ENCODE peak calls at places on chromosomes 16 and 17, in eight cellular contexts. One of them, this sample, is unnamed.

GRCh38 chr16:14015017-14015416 is 56.1 kb upstream of the MRTFB start:
- DNase-seq in transverse colon: no peak
- DNase-seq in activated CD4-positive, alpha-beta T cell treated with anti-CD3 and anti-CD28 coated beads, Interleukin-2, amount 50 U/mL, for 1 hour: no peak
- DNase-seq in kidney tubule cell: peak; percentile 37
- DNase-seq in effector memory CD4-positive, alpha-beta T cell: no peak
- DNase-seq in stimulated activated CD8-positive, alpha-beta memory T cell treated with anti-CD3 and anti-CD28 coated beads, Interleukin-15, amount 100 ng/mL, for 4 hours: no peak
- DNase-seq in mucosa of gallbladder: no peak
- DNase-seq in stomach: no peak
- DNase-seq in this sample: no peak

GRCh38 chr17:44314869-44315661 is 6.7 kb downstream of the RUNDC3A start:
- DNase-seq in transverse colon: peak; percentile 25
- DNase-seq in activated CD4-positive, alpha-beta T cell treated with anti-CD3 and anti-CD28 coated beads, Interleukin-2, amount 50 U/mL, for 1 hour: peak; percentile 25
- DNase-seq in kidney tubule cell: peak; percentile 71
- DNase-seq in effector memory CD4-positive, alpha-beta T cell: peak; percentile 14
- DNase-seq in stimulated activated CD8-positive, alpha-beta memory T cell treated with anti-CD3 and anti-CD28 coated beads, Interleukin-15, amount 100 ng/mL, for 4 hours: no peak
- DNase-seq in mucosa of gallbladder: no peak
- DNase-seq in stomach: peak; percentile 40
- DNase-seq in this sample: no peak

GRCh38 chr17:77521076-77521475 is 380.3 kb downstream of the SEC14L1 start:
- DNase-seq in transverse colon: no peak
- DNase-seq in activated CD4-positive, alpha-beta T cell treated with anti-CD3 and anti-CD28 coated beads, Interleukin-2, amount 50 U/mL, for 1 hour: no peak
- DNase-seq in kidney tubule cell: no peak
- DNase-seq in effector memory CD4-positive, alpha-beta T cell: no peak
- DNase-seq in stimulated activated CD8-positive, alpha-beta memory T cell treated with anti-CD3 and anti-CD28 coated beads, Interleukin-15, amount 100 ng/mL, for 4 hours: no peak
- DNase-seq in mucosa of gallbladder: no peak
- DNase-seq in stomach: no peak
- DNase-seq in this sample: no peak

GRCh38 chr17:42337442-42337841 is 49.1 kb downstream of the STAT5A start:
- DNase-seq in transverse colon: peak; percentile 38
- DNase-seq in activated CD4-positive, alpha-beta T cell treated with anti-CD3 and anti-CD28 coated beads, Interleukin-2, amount 50 U/mL, for 1 hour: peak; percentile 70
- DNase-seq in kidney tubule cell: no peak
- DNase-seq in effector memory CD4-positive, alpha-beta T cell: peak; percentile 37
- DNase-seq in stimulated activated CD8-positive, alpha-beta memory T cell treated with anti-CD3 and anti-CD28 coated beads, Interleukin-15, amount 100 ng/mL, for 4 hours: peak; percentile 34
- DNase-seq in mucosa of gallbladder: no peak
- DNase-seq in stomach: no peak
- DNase-seq in this sample: no peak

GRCh38 chr17:60142872-60143499 is 6.8 kb upstream of the CA4 start:
- DNase-seq in transverse colon: peak; percentile 91
- DNase-seq in activated CD4-positive, alpha-beta T cell treated with anti-CD3 and anti-CD28 coated beads, Interleukin-2, amount 50 U/mL, for 1 hour: peak; percentile 74
- DNase-seq in kidney tubule cell: peak; percentile 86
- DNase-seq in effector memory CD4-positive, alpha-beta T cell: peak; percentile 53
- DNase-seq in stimulated activated CD8-positive, alpha-beta memory T cell treated with anti-CD3 and anti-CD28 coated beads, Interleukin-15, amount 100 ng/mL, for 4 hours: peak; percentile 50
- DNase-seq in mucosa of gallbladder: peak; percentile 90
- DNase-seq in stomach: peak; percentile 93
- DNase-seq in this sample: no peak

GRCh38 chr16:79599256-79599836 is 1.2 kb downstream of the MAF start:
- DNase-seq in transverse colon: no peak
- DNase-seq in activated CD4-positive, alpha-beta T cell treated with anti-CD3 and anti-CD28 coated beads, Interleukin-2, amount 50 U/mL, for 1 hour: peak; percentile 8
- DNase-seq in kidney tubule cell: no peak
- DNase-seq in effector memory CD4-positive, alpha-beta T cell: no peak
- DNase-seq in stimulated activated CD8-positive, alpha-beta memory T cell treated with anti-CD3 and anti-CD28 coated beads, Interleukin-15, amount 100 ng/mL, for 4 hours: no peak
- DNase-seq in mucosa of gallbladder: no peak
- DNase-seq in stomach: no peak
- DNase-seq in this sample: no peak

GRCh38 chr16:22232277-22233049 is 26.4 kb downstream of the EEF2K start:
- DNase-seq in transverse colon: peak; percentile 94
- DNase-seq in activated CD4-positive, alpha-beta T cell treated with anti-CD3 and anti-CD28 coated beads, Interleukin-2, amount 50 U/mL, for 1 hour: no peak
- DNase-seq in kidney tubule cell: peak; percentile 87
- DNase-seq in effector memory CD4-positive, alpha-beta T cell: no peak
- DNase-seq in stimulated activated CD8-positive, alpha-beta memory T cell treated with anti-CD3 and anti-CD28 coated beads, Interleukin-15, amount 100 ng/mL, for 4 hours: no peak
- DNase-seq in mucosa of gallbladder: peak; percentile 83
- DNase-seq in stomach: peak; percentile 90
- DNase-seq in this sample: no peak

GRCh38 chr17:82384730-82385429 is 13.3 kb downstream of the UTS2R start:
- DNase-seq in transverse colon: peak; percentile 50
- DNase-seq in activated CD4-positive, alpha-beta T cell treated with anti-CD3 and anti-CD28 coated beads, Interleukin-2, amount 50 U/mL, for 1 hour: no peak
- DNase-seq in kidney tubule cell: peak; percentile 85
- DNase-seq in effector memory CD4-positive, alpha-beta T cell: no peak
- DNase-seq in stimulated activated CD8-positive, alpha-beta memory T cell treated with anti-CD3 and anti-CD28 coated beads, Interleukin-15, amount 100 ng/mL, for 4 hours: no peak
- DNase-seq in mucosa of gallbladder: peak; percentile 53
- DNase-seq in stomach: peak; percentile 85
- DNase-seq in this sample: no peak

GRCh38 chr17:47423406-47424295 is 99.9 kb downstream of the EFCAB13 start:
- DNase-seq in transverse colon: peak; percentile 58
- DNase-seq in activated CD4-positive, alpha-beta T cell treated with anti-CD3 and anti-CD28 coated beads, Interleukin-2, amount 50 U/mL, for 1 hour: no peak
- DNase-seq in kidney tubule cell: peak; percentile 22
- DNase-seq in effector memory CD4-positive, alpha-beta T cell: no peak
- DNase-seq in stimulated activated CD8-positive, alpha-beta memory T cell treated with anti-CD3 and anti-CD28 coated beads, Interleukin-15, amount 100 ng/mL, for 4 hours: no peak
- DNase-seq in mucosa of gallbladder: peak; percentile 29
- DNase-seq in stomach: peak; percentile 71
- DNase-seq in this sample: no peak

GRCh38 chr16:65116818-65117430 is 4.9 kb downstream of the CDH11 start:
- DNase-seq in transverse colon: no peak
- DNase-seq in activated CD4-positive, alpha-beta T cell treated with anti-CD3 and anti-CD28 coated beads, Interleukin-2, amount 50 U/mL, for 1 hour: no peak
- DNase-seq in kidney tubule cell: no peak
- DNase-seq in effector memory CD4-positive, alpha-beta T cell: no peak
- DNase-seq in stimulated activated CD8-positive, alpha-beta memory T cell treated with anti-CD3 and anti-CD28 coated beads, Interleukin-15, amount 100 ng/mL, for 4 hours: no peak
- DNase-seq in mucosa of gallbladder: no peak
- DNase-seq in stomach: no peak
- DNase-seq in this sample: no peak

GRCh38 chr17:51641999-51642398 is 381.7 kb downstream of the UTP18 start:
- DNase-seq in transverse colon: no peak
- DNase-seq in activated CD4-positive, alpha-beta T cell treated with anti-CD3 and anti-CD28 coated beads, Interleukin-2, amount 50 U/mL, for 1 hour: no peak
- DNase-seq in kidney tubule cell: no peak
- DNase-seq in effector memory CD4-positive, alpha-beta T cell: no peak
- DNase-seq in stimulated activated CD8-positive, alpha-beta memory T cell treated with anti-CD3 and anti-CD28 coated beads, Interleukin-15, amount 100 ng/mL, for 4 hours: no peak
- DNase-seq in mucosa of gallbladder: no peak
- DNase-seq in stomach: no peak
- DNase-seq in this sample: no peak

GRCh38 chr16:87661561-87661960 is 59.3 kb downstream of the JPH3 start:
- DNase-seq in transverse colon: peak; percentile 18
- DNase-seq in activated CD4-positive, alpha-beta T cell treated with anti-CD3 and anti-CD28 coated beads, Interleukin-2, amount 50 U/mL, for 1 hour: peak; percentile 7
- DNase-seq in kidney tubule cell: peak; percentile 35
- DNase-seq in effector memory CD4-positive, alpha-beta T cell: no peak
- DNase-seq in stimulated activated CD8-positive, alpha-beta memory T cell treated with anti-CD3 and anti-CD28 coated beads, Interleukin-15, amount 100 ng/mL, for 4 hours: no peak
- DNase-seq in mucosa of gallbladder: peak; percentile 29
- DNase-seq in stomach: no peak
- DNase-seq in this sample: no peak

GRCh38 chr16:68166264-68166663 is 69.7 kb downstream of the ESRP2 start:
- DNase-seq in transverse colon: no peak
- DNase-seq in activated CD4-positive, alpha-beta T cell treated with anti-CD3 and anti-CD28 coated beads, Interleukin-2, amount 50 U/mL, for 1 hour: no peak
- DNase-seq in kidney tubule cell: no peak
- DNase-seq in effector memory CD4-positive, alpha-beta T cell: no peak
- DNase-seq in stimulated activated CD8-positive, alpha-beta memory T cell treated with anti-CD3 and anti-CD28 coated beads, Interleukin-15, amount 100 ng/mL, for 4 hours: no peak
- DNase-seq in mucosa of gallbladder: no peak
- DNase-seq in stomach: no peak
- DNase-seq in this sample: no peak

GRCh38 chr17:1732241-1733046 is 7.9 kb downstream of the WDR81 start:
- DNase-seq in transverse colon: no peak
- DNase-seq in activated CD4-positive, alpha-beta T cell treated with anti-CD3 and anti-CD28 coated beads, Interleukin-2, amount 50 U/mL, for 1 hour: no peak
- DNase-seq in kidney tubule cell: no peak
- DNase-seq in effector memory CD4-positive, alpha-beta T cell: no peak
- DNase-seq in stimulated activated CD8-positive, alpha-beta memory T cell treated with anti-CD3 and anti-CD28 coated beads, Interleukin-15, amount 100 ng/mL, for 4 hours: no peak
- DNase-seq in mucosa of gallbladder: no peak
- DNase-seq in stomach: no peak
- DNase-seq in this sample: no peak

GRCh38 chr17:81832608-81833159 is 407 bp downstream of the MCRIP1 start:
- DNase-seq in transverse colon: no peak
- DNase-seq in activated CD4-positive, alpha-beta T cell treated with anti-CD3 and anti-CD28 coated beads, Interleukin-2, amount 50 U/mL, for 1 hour: peak; percentile 27
- DNase-seq in kidney tubule cell: peak; percentile 32
- DNase-seq in effector memory CD4-positive, alpha-beta T cell: no peak
- DNase-seq in stimulated activated CD8-positive, alpha-beta memory T cell treated with anti-CD3 and anti-CD28 coated beads, Interleukin-15, amount 100 ng/mL, for 4 hours: peak; percentile 11
- DNase-seq in mucosa of gallbladder: peak; percentile 26
- DNase-seq in stomach: no peak
- DNase-seq in this sample: no peak

GRCh38 chr17:3015890-3016289 is 47.5 kb downstream of the OR1D5 start:
- DNase-seq in transverse colon: no peak
- DNase-seq in activated CD4-positive, alpha-beta T cell treated with anti-CD3 and anti-CD28 coated beads, Interleukin-2, amount 50 U/mL, for 1 hour: no peak
- DNase-seq in kidney tubule cell: peak; percentile 72
- DNase-seq in effector memory CD4-positive, alpha-beta T cell: no peak
- DNase-seq in stimulated activated CD8-positive, alpha-beta memory T cell treated with anti-CD3 and anti-CD28 coated beads, Interleukin-15, amount 100 ng/mL, for 4 hours: no peak
- DNase-seq in mucosa of gallbladder: no peak
- DNase-seq in stomach: no peak
- DNase-seq in this sample: no peak

GRCh38 chr16:85902366-85903155 is 3.6 kb downstream of the IRF8 start:
- DNase-seq in transverse colon: peak; percentile 67
- DNase-seq in activated CD4-positive, alpha-beta T cell treated with anti-CD3 and anti-CD28 coated beads, Interleukin-2, amount 50 U/mL, for 1 hour: peak; percentile 37
- DNase-seq in kidney tubule cell: no peak
- DNase-seq in effector memory CD4-positive, alpha-beta T cell: peak; percentile 17
- DNase-seq in stimulated activated CD8-positive, alpha-beta memory T cell treated with anti-CD3 and anti-CD28 coated beads, Interleukin-15, amount 100 ng/mL, for 4 hours: no peak
- DNase-seq in mucosa of gallbladder: no peak
- DNase-seq in stomach: peak; percentile 39
- DNase-seq in this sample: no peak

GRCh38 chr17:77042688-77043330 is 98.0 kb upstream of the SEC14L1 start:
- DNase-seq in transverse colon: no peak
- DNase-seq in activated CD4-positive, alpha-beta T cell treated with anti-CD3 and anti-CD28 coated beads, Interleukin-2, amount 50 U/mL, for 1 hour: no peak
- DNase-seq in kidney tubule cell: no peak
- DNase-seq in effector memory CD4-positive, alpha-beta T cell: no peak
- DNase-seq in stimulated activated CD8-positive, alpha-beta memory T cell treated with anti-CD3 and anti-CD28 coated beads, Interleukin-15, amount 100 ng/mL, for 4 hours: no peak
- DNase-seq in mucosa of gallbladder: no peak
- DNase-seq in stomach: no peak
- DNase-seq in this sample: no peak

GRCh38 chr16:88639231-88640038 is 1.1 kb downstream of the IL17C start:
- DNase-seq in transverse colon: peak; percentile 74
- DNase-seq in activated CD4-positive, alpha-beta T cell treated with anti-CD3 and anti-CD28 coated beads, Interleukin-2, amount 50 U/mL, for 1 hour: no peak
- DNase-seq in kidney tubule cell: peak; percentile 43
- DNase-seq in effector memory CD4-positive, alpha-beta T cell: no peak
- DNase-seq in stimulated activated CD8-positive, alpha-beta memory T cell treated with anti-CD3 and anti-CD28 coated beads, Interleukin-15, amount 100 ng/mL, for 4 hours: no peak
- DNase-seq in mucosa of gallbladder: no peak
- DNase-seq in stomach: peak; percentile 76
- DNase-seq in this sample: no peak

GRCh38 chr17:36869856-36870617 is 67.2 kb upstream of the LHX1 start:
- DNase-seq in transverse colon: no peak
- DNase-seq in activated CD4-positive, alpha-beta T cell treated with anti-CD3 and anti-CD28 coated beads, Interleukin-2, amount 50 U/mL, for 1 hour: no peak
- DNase-seq in kidney tubule cell: peak; percentile 32
- DNase-seq in effector memory CD4-positive, alpha-beta T cell: no peak
- DNase-seq in stimulated activated CD8-positive, alpha-beta memory T cell treated with anti-CD3 and anti-CD28 coated beads, Interleukin-15, amount 100 ng/mL, for 4 hours: no peak
- DNase-seq in mucosa of gallbladder: no peak
- DNase-seq in stomach: no peak
- DNase-seq in this sample: no peak

This sample was measured in esophagus squamous epithelium.